ENCODE peak calls at places on chromosome 2, in five cellular contexts. F is IMR-90, D is DMS153, B is NCI-H1436, J is astrocyte of the spinal cord. M is an unnamed sample.

GRCh38 chr2:12910431-12910830 is 193.7 kb downstream of the TRIB2 start:
- DNase-seq in D (no peak), F (no peak), J (no peak), B (no peak), M (no peak)

GRCh38 chr2:120205901-120206581 is 17.2 kb downstream of the TMEM185B start:
- DNase-seq in B (no peak), J (no peak), D (no peak), F (no peak), M (no peak)

GRCh38 chr2:90077948-90078347 is 1386.5 kb downstream of the RPIA start:
- DNase-seq in D (no peak), J (no peak), B (no peak), F (no peak), M (no peak)

GRCh38 chr2:148876589-148877402 is 1.8 kb downstream of the KIF5C start:
- DNase-seq in B (peak), J (no peak), F (no peak), D (peak), M (no peak)

GRCh38 chr2:2269989-2270562 is 61.0 kb downstream of the MYT1L start:
- DNase-seq in F (no peak), B (no peak), D (no peak), J (no peak), M (no peak)

GRCh38 chr2:3805120-3805519 is 101.7 kb downstream of the DCDC2C start:
- DNase-seq in J (no peak), D (no peak), B (no peak), F (no peak), M (peak)

GRCh38 chr2:60152226-60152833 is 401.1 kb downstream of the BCL11A start:
- DNase-seq in F (peak), J (peak), D (no peak), B (no peak), M (no peak)

GRCh38 chr2:197929008-197929885 is 124.9 kb downstream of the PLCL1 start:
- DNase-seq in J (no peak), B (no peak), F (no peak), D (no peak), M (no peak)

M was measured in trophoblast cell.